ENCODE peak calls at places on chromosomes 7 and 10, in nine cellular contexts. L, O, M, I, V, Y, N, K and G are unnamed samples.

GRCh38 chr10:47458466-47459154 is 25.3 kb downstream of the ANXA8 start:
- DNase-seq in L (peak), O (no peak), M (no peak), I (no peak), V (no peak), Y (no peak), N (no peak), K (no peak), G (no peak)

GRCh38 chr10:80542053-80542452 is 4.4 kb downstream of the SH2D4B start:
- DNase-seq in L (no peak), O (no peak), M (no peak), I (no peak), V (no peak), Y (no peak), N (peak), K (no peak), G (no peak)

GRCh38 chr7:93156884-93157283 is 8.7 kb upstream of the SAMD9L start:
- DNase-seq in L (no peak), O (no peak), M (no peak), I (no peak), V (no peak), Y (no peak), N (no peak), K (peak), G (no peak)

GRCh38 chr7:134690614-134691504 is 44.2 kb downstream of the BPGM start:
- DNase-seq in L (peak), O (no peak), M (no peak), I (no peak), V (no peak), Y (no peak), N (no peak), K (no peak), G (no peak)

GRCh38 chr7:44618754-44619153 is 12.3 kb downstream of the OGDH start:
- DNase-seq in L (no peak), O (no peak), M (no peak), I (no peak), V (no peak), Y (no peak), N (no peak), K (no peak), G (no peak)

GRCh38 chr7:67564978-67565377 is 568.3 kb downstream of the TYW1 start:
- DNase-seq in L (no peak), O (no peak), M (no peak), I (no peak), V (no peak), Y (no peak), N (peak), K (no peak), G (no peak)

GRCh38 chr7:12674861-12675260 is 12.6 kb upstream of the ARL4A start:
- DNase-seq in L (no peak), O (no peak), M (no peak), I (no peak), V (peak), Y (no peak), N (no peak), K (no peak), G (no peak)

GRCh38 chr10:92110039-92110794 is 180.7 kb downstream of the CPEB3 start:
- DNase-seq in L (no peak), O (no peak), M (no peak), I (no peak), V (peak), Y (no peak), N (no peak), K (no peak), G (no peak)

GRCh38 chr10:1611936-1612550 is 125.3 kb downstream of the ADARB2 start:
- DNase-seq in L (no peak), O (no peak), M (peak), I (no peak), V (peak), Y (no peak), N (no peak), K (no peak), G (no peak)

GRCh38 chr7:50069613-50070012 is 23.4 kb downstream of the ZPBP start:
- DNase-seq in L (no peak), O (no peak), M (peak), I (no peak), V (peak), Y (peak), N (peak), K (no peak), G (no peak)

GRCh38 chr10:1103551-1103950 is 47.4 kb downstream of the WDR37 start:
- DNase-seq in L (no peak), O (no peak), M (no peak), I (no peak), V (no peak), Y (no peak), N (no peak), K (no peak), G (no peak)

GRCh38 chr10:20742737-20743136 is 154.4 kb downstream of the NEBL start:
- DNase-seq in L (no peak), O (no peak), M (no peak), I (no peak), V (no peak), Y (no peak), N (no peak), K (no peak), G (no peak)

GRCh38 chr7:43204081-43204480 is 91.6 kb downstream of the HECW1 start:
- DNase-seq in L (no peak), O (no peak), M (no peak), I (no peak), V (no peak), Y (no peak), N (no peak), K (no peak), G (no peak)

GRCh38 chr7:22364910-22365309 is 8.0 kb upstream of the RAPGEF5 start:
- DNase-seq in L (no peak), O (no peak), M (no peak), I (no peak), V (no peak), Y (no peak), N (no peak), K (no peak), G (no peak)

GRCh38 chr10:31876616-31877352 is 51.8 kb downstream of the ARHGAP12 start:
- DNase-seq in L (no peak), O (no peak), M (no peak), I (no peak), V (no peak), Y (no peak), N (no peak), K (no peak), G (no peak)

GRCh38 chr7:7932553-7932952 is 36.0 kb upstream of the GLCCI1 start:
- DNase-seq in L (no peak), O (no peak), M (no peak), I (no peak), V (peak), Y (no peak), N (no peak), K (no peak), G (no peak)

GRCh38 chr7:28682811-28683210 is 270.5 kb downstream of the CREB5 start:
- DNase-seq in L (no peak), O (no peak), M (no peak), I (no peak), V (no peak), Y (no peak), N (no peak), K (no peak), G (no peak)

GRCh38 chr7:100585511-100586265 is at the start of gene LRCH4:
- DNase-seq in L (peak), O (peak), M (peak), I (peak), V (peak), Y (peak), N (no peak), K (no peak), G (no peak)

GRCh38 chr10:122674781-122675180 is 24.9 kb downstream of the C10orf120 start:
- DNase-seq in L (no peak), O (no peak), M (no peak), I (no peak), V (no peak), Y (no peak), N (no peak), K (no peak), G (no peak)

GRCh38 chr10:113960617-113961260 is 82.9 kb upstream of the ADRB1 start:
- DNase-seq in L (no peak), O (peak), M (no peak), I (no peak), V (no peak), Y (peak), N (no peak), K (no peak), G (no peak)

GRCh38 chr10:113957013-113957412 is 86.7 kb upstream of the ADRB1 start:
- DNase-seq in L (peak), O (no peak), M (no peak), I (no peak), V (no peak), Y (peak), N (no peak), K (peak), G (no peak)

GRCh38 chr10:113961261-113961938 is 82.3 kb upstream of the ADRB1 start:
- DNase-seq in L (no peak), O (no peak), M (no peak), I (peak), V (no peak), Y (no peak), N (no peak), K (no peak), G (no peak)

GRCh38 chr10:113959383-113959760 is 84.3 kb upstream of the ADRB1 start:
- DNase-seq in L (no peak), O (peak), M (no peak), I (peak), V (no peak), Y (peak), N (no peak), K (no peak), G (no peak)

DNA sequence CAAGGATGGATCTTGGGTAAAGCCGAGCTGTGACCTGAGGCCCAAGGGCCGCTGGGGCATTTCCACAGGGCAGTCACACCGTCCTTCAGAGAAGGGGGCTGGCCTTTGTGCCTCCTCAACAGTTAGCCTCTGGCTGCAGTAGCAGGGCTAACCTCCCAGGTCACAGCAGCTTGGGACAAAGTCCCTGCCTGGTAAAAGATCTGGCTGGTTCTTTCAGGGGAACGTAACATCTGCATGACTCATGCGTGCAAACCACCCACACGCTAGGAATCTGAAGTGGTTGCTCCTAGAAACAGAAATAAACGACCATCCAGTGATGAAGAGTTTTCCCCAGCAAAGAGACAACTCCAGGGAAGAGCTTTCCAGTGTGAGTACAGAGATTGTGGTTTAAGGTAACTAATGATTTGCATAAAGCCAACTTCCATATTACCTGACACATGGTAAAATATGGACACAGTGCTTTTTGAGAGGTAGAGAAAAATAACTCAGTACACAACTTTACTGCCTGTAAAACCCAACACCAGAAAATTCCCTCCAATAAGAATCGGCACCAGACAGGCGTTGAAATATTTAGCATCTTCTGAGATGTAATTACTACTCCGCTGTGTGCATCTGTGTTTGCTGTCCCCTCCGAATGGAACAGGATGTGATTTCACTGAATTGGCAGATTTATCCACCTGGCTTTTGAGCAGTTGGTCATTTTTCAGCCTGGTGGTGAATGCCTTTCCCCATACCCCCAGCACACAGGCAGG is 84.9 kb upstream of the ADRB1 start:
- DNase-seq in L (peak), O (peak), M (no peak), I (no peak), V (peak), Y (peak), N (no peak), K (no peak), G (no peak)
- TF ChIP-seq POLR2AphosphoS5 in L (peak), O (peak), M (no peak), I (no peak), V (no peak), Y (peak), N (no peak), K (no peak), G (no peak)

GRCh38 chr10:98400482-98400881 is 14.5 kb downstream of the PYROXD2 start:
- DNase-seq in L (no peak), O (no peak), M (no peak), I (no peak), V (no peak), Y (no peak), N (no peak), K (no peak), G (no peak)

GRCh38 chr10:98399784-98400183 is 15.2 kb downstream of the PYROXD2 start:
- DNase-seq in L (no peak), O (no peak), M (no peak), I (no peak), V (no peak), Y (no peak), N (no peak), K (no peak), G (no peak)

GRCh38 chr10:98394855-98395440 is 20.0 kb downstream of the PYROXD2 start:
- DNase-seq in L (no peak), O (no peak), M (no peak), I (no peak), V (no peak), Y (no peak), N (no peak), K (no peak), G (no peak)

GRCh38 chr10:98397089-98397600 is 17.8 kb downstream of the PYROXD2 start:
- DNase-seq in L (no peak), O (no peak), M (no peak), I (no peak), V (no peak), Y (no peak), N (no peak), K (no peak), G (no peak)

DNA sequence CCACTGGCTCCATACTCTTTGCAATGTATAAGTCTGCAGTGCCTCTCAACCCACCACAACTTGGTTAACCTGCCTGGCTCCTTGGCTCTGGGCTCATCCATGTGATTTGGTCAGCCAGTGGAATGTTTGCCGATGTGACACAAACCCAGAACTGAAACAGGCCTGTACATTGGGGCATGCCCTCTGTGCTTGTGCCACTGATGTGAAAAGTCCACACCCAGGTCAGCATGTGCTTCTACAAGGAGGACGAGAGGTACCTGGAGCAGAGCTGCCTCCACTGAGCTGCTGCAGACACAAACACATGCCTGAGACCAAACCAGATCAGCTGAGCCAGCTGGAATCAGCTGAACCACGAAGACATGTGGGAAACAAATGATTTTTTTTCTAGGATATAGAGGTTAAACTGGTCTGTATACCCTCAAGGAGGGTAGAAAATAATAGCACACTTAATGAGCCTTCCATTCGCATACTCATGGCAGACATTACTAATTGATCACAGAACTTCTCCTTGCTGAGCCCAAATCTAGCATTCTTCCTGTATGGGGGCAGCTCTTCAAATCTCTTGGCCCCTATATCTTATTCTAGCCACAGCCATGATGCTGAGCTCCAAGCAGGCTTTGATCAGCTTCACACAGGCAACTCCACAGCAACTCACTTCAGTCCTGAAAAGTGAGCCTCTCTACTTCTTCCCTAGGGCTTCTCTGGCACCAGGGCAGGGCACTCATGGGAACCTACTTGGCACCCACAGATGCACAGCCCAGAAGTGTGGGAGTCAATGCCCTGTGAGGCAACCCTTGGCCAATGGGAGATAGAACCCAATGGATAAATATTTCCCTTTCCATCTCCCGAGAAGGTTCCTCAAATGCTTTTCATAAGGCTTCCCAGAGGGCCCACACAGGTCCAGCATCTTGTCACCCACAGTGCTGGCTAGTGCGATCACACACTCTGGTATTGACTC is 18.6 kb downstream of the PYROXD2 start:
- DNase-seq in L (no peak), O (no peak), M (no peak), I (no peak), V (no peak), Y (no peak), N (no peak), K (no peak), G (no peak)
- TF ChIP-seq POLR2AphosphoS5 in L (no peak), O (no peak), M (no peak), I (no peak), V (no peak), Y (no peak), N (no peak), K (no peak), G (no peak)

GRCh38 chr10:119658274-119658673 is 7.1 kb downstream of the BAG3 start:
- DNase-seq in L (peak), O (peak), M (no peak), I (no peak), V (peak), Y (peak), N (peak), K (no peak), G (no peak)
- TF ChIP-seq POLR2AphosphoS5 in L (peak), O (peak), M (peak), I (no peak), V (no peak), Y (peak), N (peak), K (no peak), G (no peak)

GRCh38 chr7:126657599-126658358 is 595.0 kb downstream of the GRM8 start:
- DNase-seq in L (no peak), O (no peak), M (no peak), I (no peak), V (no peak), Y (no peak), N (no peak), K (no peak), G (no peak)
- TF ChIP-seq POLR2AphosphoS5 in L (no peak), O (no peak), M (no peak), I (no peak), V (no peak), Y (no peak), N (no peak), K (no peak), G (no peak)

DNA sequence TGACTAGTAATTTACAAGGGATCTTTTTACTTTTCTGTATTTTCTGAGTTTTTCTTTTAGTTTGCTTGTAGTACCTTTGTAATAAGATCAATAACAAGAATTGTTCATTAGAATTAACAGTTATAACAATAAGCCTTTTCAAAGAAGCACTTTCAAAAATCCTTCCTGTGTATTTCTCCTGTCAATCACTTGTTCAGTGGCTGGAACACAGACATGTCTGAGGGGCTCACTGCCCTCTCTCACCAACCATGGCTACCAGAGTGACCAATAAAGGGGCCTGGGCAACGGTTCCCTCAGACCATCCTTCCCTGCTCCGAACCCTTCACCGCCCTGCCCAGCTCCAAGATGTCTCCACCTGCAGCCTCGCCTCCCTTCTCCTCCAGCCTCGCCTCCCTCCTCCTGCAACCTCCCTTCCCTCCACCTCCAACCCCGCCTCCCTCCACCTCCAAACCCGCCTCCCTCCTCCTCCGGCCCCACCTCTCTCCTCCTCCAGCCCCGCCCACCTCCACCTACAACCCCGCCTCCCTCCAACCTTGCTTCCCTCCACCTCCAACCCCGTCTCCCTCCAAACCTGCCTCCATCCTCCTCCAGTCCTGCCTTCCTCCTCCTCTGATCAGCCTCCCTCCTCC is 353.4 kb downstream of the TNS3 start:
- DNase-seq in L (no peak), O (no peak), M (no peak), I (no peak), V (peak), Y (no peak), N (no peak), K (no peak), G (no peak)
- TF ChIP-seq POLR2AphosphoS5 in L (no peak), O (no peak), M (no peak), I (no peak), V (no peak), Y (no peak), N (no peak), K (no peak), G (no peak)

GRCh38 chr10:44981172-44982113 is 2.8 kb upstream of the DEPP1 start:
- DNase-seq in L (no peak), O (no peak), M (no peak), I (no peak), V (no peak), Y (no peak), N (peak), K (no peak), G (no peak)
- TF ChIP-seq POLR2AphosphoS5 in L (no peak), O (peak), M (no peak), I (no peak), V (no peak), Y (peak), N (no peak), K (no peak), G (no peak)

GRCh38 chr7:55065079-55065478 is 46.3 kb downstream of the EGFR start:
- DNase-seq in L (no peak), O (no peak), M (no peak), I (no peak), V (no peak), Y (no peak), N (peak), K (no peak), G (no peak)
- TF ChIP-seq POLR2AphosphoS5 in L (no peak), O (peak), M (no peak), I (no peak), V (no peak), Y (peak), N (peak), K (no peak), G (no peak)

GRCh38 chr7:74625446-74625845 is 32.1 kb upstream of the GTF2I start:
- DNase-seq in L (no peak), O (no peak), M (no peak), I (no peak), V (peak), Y (no peak), N (no peak), K (peak), G (no peak)
- TF ChIP-seq POLR2AphosphoS5 in L (no peak), O (no peak), M (no peak), I (no peak), V (no peak), Y (no peak), N (no peak), K (no peak), G (no peak)

DNA sequence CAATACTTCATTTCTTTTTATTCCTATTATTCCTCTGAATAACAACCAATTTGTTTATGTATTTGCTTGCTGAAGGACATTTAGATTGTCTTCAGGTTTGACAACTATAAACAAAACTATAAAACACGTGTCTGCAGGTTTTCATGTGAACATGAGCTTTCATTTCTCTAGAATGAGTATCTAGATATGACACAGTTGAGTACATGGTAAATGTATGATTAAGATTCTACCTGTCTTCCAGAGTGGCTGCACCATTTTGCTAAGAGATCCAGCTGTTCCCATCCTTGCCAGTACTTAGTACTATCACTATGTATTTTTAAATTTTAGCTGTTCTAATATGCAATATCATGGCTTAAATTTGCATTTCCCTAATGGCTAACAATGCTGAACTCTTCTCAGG is 10.1 kb downstream of the MCMBP start:
- DNase-seq in L (no peak), O (no peak), M (no peak), I (no peak), V (no peak), Y (no peak), N (no peak), K (no peak), G (no peak)
- TF ChIP-seq POLR2AphosphoS5 in L (no peak), O (no peak), M (no peak), I (no peak), V (no peak), Y (no peak), N (no peak), K (no peak), G (no peak)